ENCODE peak calls at places on chromosomes 4 and X, in nine cellular contexts. One of them, this sample, is unnamed.

GRCh38 chr4:78556655-78557054 is 5.1 kb downstream of the ANXA3 start:
- DNase-seq in GM20000: no peak
- DNase-seq in sigmoid colon: no peak
- DNase-seq in thyroid gland: no peak
- DNase-seq in AG09309: no peak
- DNase-seq in NCI-H2081: no peak
- DNase-seq in endothelial cell of umbilical vein: no peak
- DNase-seq in NCI-H146: no peak
- DNase-seq in AML-193: no peak
- DNase-seq in this sample: no peak

GRCh38 chrX:10697552-10697951 is 77.2 kb upstream of the MID1 start:
- DNase-seq in sigmoid colon: no peak
- DNase-seq in AML-193: no peak
- DNase-seq in AG09309: no peak
- DNase-seq in GM20000: no peak
- DNase-seq in NCI-H146: no peak
- DNase-seq in thyroid gland: no peak
- DNase-seq in endothelial cell of umbilical vein: no peak
- DNase-seq in NCI-H2081: no peak
- DNase-seq in this sample: no peak

GRCh38 chr4:124334119-124334518 is 378.4 kb downstream of the ANKRD50 start:
- DNase-seq in sigmoid colon: no peak
- DNase-seq in GM20000: no peak
- DNase-seq in AML-193: peak
- DNase-seq in NCI-H2081: peak
- DNase-seq in endothelial cell of umbilical vein: peak
- DNase-seq in thyroid gland: peak
- DNase-seq in NCI-H146: peak
- DNase-seq in AG09309: peak
- DNase-seq in this sample: no peak

GRCh38 chr4:5341151-5341925 is 290.1 kb downstream of the STK32B start:
- DNase-seq in AML-193: no peak
- DNase-seq in NCI-H146: no peak
- DNase-seq in NCI-H2081: no peak
- DNase-seq in GM20000: no peak
- DNase-seq in endothelial cell of umbilical vein: no peak
- DNase-seq in sigmoid colon: no peak
- DNase-seq in AG09309: no peak
- DNase-seq in thyroid gland: no peak
- DNase-seq in this sample: no peak

GRCh38 chr4:166838975-166839614 is 395.2 kb downstream of the SPOCK3 start:
- DNase-seq in AML-193: no peak
- DNase-seq in AG09309: no peak
- DNase-seq in NCI-H146: no peak
- DNase-seq in endothelial cell of umbilical vein: no peak
- DNase-seq in thyroid gland: no peak
- DNase-seq in NCI-H2081: no peak
- DNase-seq in sigmoid colon: no peak
- DNase-seq in GM20000: peak
- DNase-seq in this sample: no peak

GRCh38 chrX:54116391-54116790 is 66.7 kb downstream of the FAM120C start:
- DNase-seq in thyroid gland: no peak
- DNase-seq in AG09309: no peak
- DNase-seq in NCI-H146: no peak
- DNase-seq in endothelial cell of umbilical vein: no peak
- DNase-seq in GM20000: no peak
- DNase-seq in NCI-H2081: no peak
- DNase-seq in sigmoid colon: no peak
- DNase-seq in AML-193: no peak
- DNase-seq in this sample: no peak

GRCh38 chr4:113411496-113411938 is 350.0 kb downstream of the CAMK2D start:
- DNase-seq in NCI-H2081: no peak
- DNase-seq in AG09309: peak
- DNase-seq in GM20000: no peak
- DNase-seq in thyroid gland: no peak
- DNase-seq in AML-193: peak
- DNase-seq in sigmoid colon: no peak
- DNase-seq in NCI-H146: no peak
- DNase-seq in endothelial cell of umbilical vein: no peak
- DNase-seq in this sample: no peak

GRCh38 chr4:168451744-168452394 is 28.4 kb downstream of the DDX60L start:
- DNase-seq in NCI-H2081: no peak
- DNase-seq in NCI-H146: no peak
- DNase-seq in sigmoid colon: no peak
- DNase-seq in thyroid gland: no peak
- DNase-seq in AG09309: no peak
- DNase-seq in endothelial cell of umbilical vein: peak
- DNase-seq in GM20000: no peak
- DNase-seq in AML-193: no peak
- DNase-seq in this sample: no peak

GRCh38 chrX:98962996-98963395 is 1447.1 kb downstream of the PCDH19 start:
- DNase-seq in sigmoid colon: no peak
- DNase-seq in AG09309: no peak
- DNase-seq in AML-193: no peak
- DNase-seq in NCI-H146: no peak
- DNase-seq in NCI-H2081: no peak
- DNase-seq in endothelial cell of umbilical vein: no peak
- DNase-seq in GM20000: no peak
- DNase-seq in thyroid gland: no peak
- DNase-seq in this sample: no peak

GRCh38 chrX:31217111-31217510 is 145.3 kb upstream of the FTHL17 start:
- DNase-seq in endothelial cell of umbilical vein: peak
- DNase-seq in NCI-H146: no peak
- DNase-seq in thyroid gland: no peak
- DNase-seq in GM20000: no peak
- DNase-seq in sigmoid colon: no peak
- DNase-seq in AG09309: no peak
- DNase-seq in NCI-H2081: no peak
- DNase-seq in AML-193: no peak
- DNase-seq in this sample: no peak

GRCh38 chrX:15598031-15598430 is 2.7 kb downstream of the ACE2 start:
- DNase-seq in AML-193: no peak
- DNase-seq in GM20000: no peak
- DNase-seq in AG09309: no peak
- DNase-seq in thyroid gland: no peak
- DNase-seq in endothelial cell of umbilical vein: no peak
- DNase-seq in NCI-H2081: no peak
- DNase-seq in NCI-H146: no peak
- DNase-seq in sigmoid colon: no peak
- DNase-seq in this sample: no peak

GRCh38 chrX:96407501-96407900 is 277.1 kb upstream of the DIAPH2 start:
- DNase-seq in GM20000: no peak
- DNase-seq in NCI-H146: no peak
- DNase-seq in endothelial cell of umbilical vein: peak
- DNase-seq in thyroid gland: no peak
- DNase-seq in AG09309: peak
- DNase-seq in AML-193: no peak
- DNase-seq in sigmoid colon: no peak
- DNase-seq in NCI-H2081: no peak
- DNase-seq in this sample: no peak

GRCh38 chrX:40871385-40872082 is 136.2 kb upstream of the MED14 start:
- DNase-seq in GM20000: peak
- DNase-seq in AML-193: no peak
- DNase-seq in NCI-H2081: no peak
- DNase-seq in endothelial cell of umbilical vein: peak
- DNase-seq in NCI-H146: no peak
- DNase-seq in AG09309: no peak
- DNase-seq in sigmoid colon: no peak
- DNase-seq in thyroid gland: no peak
- DNase-seq in this sample: no peak

GRCh38 chr4:924107-925096 is 7.7 kb downstream of the GAK start:
- DNase-seq in NCI-H146: no peak
- DNase-seq in AG09309: no peak
- DNase-seq in endothelial cell of umbilical vein: peak
- DNase-seq in AML-193: no peak
- DNase-seq in thyroid gland: no peak
- DNase-seq in NCI-H2081: no peak
- DNase-seq in sigmoid colon: no peak
- DNase-seq in GM20000: peak
- DNase-seq in this sample: no peak

GRCh38 chr4:42327323-42327722 is 70.0 kb upstream of the SHISA3 start:
- DNase-seq in AML-193: no peak
- DNase-seq in NCI-H146: no peak
- DNase-seq in endothelial cell of umbilical vein: no peak
- DNase-seq in AG09309: no peak
- DNase-seq in NCI-H2081: no peak
- DNase-seq in thyroid gland: no peak
- DNase-seq in GM20000: no peak
- DNase-seq in sigmoid colon: no peak
- DNase-seq in this sample: no peak

GRCh38 chrX:49919617-49920016 is 2.8 kb upstream of the CLCN5 start:
- DNase-seq in AG09309: peak
- DNase-seq in sigmoid colon: peak
- DNase-seq in GM20000: peak
- DNase-seq in NCI-H146: peak
- DNase-seq in NCI-H2081: peak
- DNase-seq in endothelial cell of umbilical vein: peak
- DNase-seq in thyroid gland: peak
- DNase-seq in AML-193: no peak
- DNase-seq in this sample: no peak

GRCh38 chr4:26235500-26235899 is 85.3 kb upstream of the RBPJ start:
- DNase-seq in thyroid gland: no peak
- DNase-seq in GM20000: no peak
- DNase-seq in AG09309: peak
- DNase-seq in AML-193: no peak
- DNase-seq in endothelial cell of umbilical vein: no peak
- DNase-seq in sigmoid colon: peak
- DNase-seq in NCI-H146: no peak
- DNase-seq in NCI-H2081: peak
- DNase-seq in this sample: no peak

GRCh38 chr4:37244583-37245390 is at the start of gene NWD2:
- DNase-seq in AML-193: no peak
- DNase-seq in AG09309: no peak
- DNase-seq in GM20000: peak
- DNase-seq in NCI-H146: no peak
- DNase-seq in thyroid gland: peak
- DNase-seq in endothelial cell of umbilical vein: no peak
- DNase-seq in NCI-H2081: no peak
- DNase-seq in sigmoid colon: no peak
- DNase-seq in this sample: no peak

GRCh38 chr4:67886281-67886680 is 2.5 kb upstream of the TMPRSS11D start:
- DNase-seq in endothelial cell of umbilical vein: peak
- DNase-seq in AML-193: peak
- DNase-seq in thyroid gland: no peak
- DNase-seq in GM20000: no peak
- DNase-seq in sigmoid colon: no peak
- DNase-seq in AG09309: no peak
- DNase-seq in NCI-H146: no peak
- DNase-seq in NCI-H2081: no peak
- DNase-seq in this sample: no peak

GRCh38 chr4:185346975-185347601 is 48.6 kb downstream of the LRP2BP start:
- DNase-seq in AML-193: no peak
- DNase-seq in NCI-H2081: no peak
- DNase-seq in NCI-H146: no peak
- DNase-seq in GM20000: no peak
- DNase-seq in AG09309: no peak
- DNase-seq in sigmoid colon: no peak
- DNase-seq in endothelial cell of umbilical vein: no peak
- DNase-seq in thyroid gland: no peak
- DNase-seq in this sample: no peak

GRCh38 chr4:57037982-57038604 is 59.4 kb downstream of the POLR2B start:
- DNase-seq in sigmoid colon: peak
- DNase-seq in thyroid gland: peak
- DNase-seq in NCI-H2081: peak
- DNase-seq in AML-193: no peak
- DNase-seq in NCI-H146: peak
- DNase-seq in GM20000: peak
- DNase-seq in endothelial cell of umbilical vein: peak
- DNase-seq in AG09309: no peak
- DNase-seq in this sample: no peak

GRCh38 chr4:181752516-181752915 is 490.7 kb upstream of the TENM3 start:
- DNase-seq in endothelial cell of umbilical vein: no peak
- DNase-seq in thyroid gland: no peak
- DNase-seq in AG09309: no peak
- DNase-seq in NCI-H2081: no peak
- DNase-seq in NCI-H146: no peak
- DNase-seq in AML-193: no peak
- DNase-seq in GM20000: no peak
- DNase-seq in sigmoid colon: no peak
- DNase-seq in this sample: no peak

GRCh38 chr4:6953751-6954380 is 44.2 kb downstream of the TBC1D14 start:
- DNase-seq in sigmoid colon: peak
- DNase-seq in thyroid gland: peak
- DNase-seq in NCI-H146: peak
- DNase-seq in GM20000: no peak
- DNase-seq in endothelial cell of umbilical vein: no peak
- DNase-seq in NCI-H2081: no peak
- DNase-seq in AG09309: peak
- DNase-seq in AML-193: no peak
- DNase-seq in this sample: no peak

GRCh38 chr4:184514121-184514988 is 40.0 kb upstream of the IRF2 start:
- DNase-seq in endothelial cell of umbilical vein: peak
- DNase-seq in sigmoid colon: peak
- DNase-seq in thyroid gland: peak
- DNase-seq in NCI-H146: no peak
- DNase-seq in AML-193: peak
- DNase-seq in NCI-H2081: no peak
- DNase-seq in AG09309: peak
- DNase-seq in GM20000: peak
- DNase-seq in this sample: peak

GRCh38 chr4:15182600-15183222 is 180.4 kb downstream of the CPEB2 start:
- DNase-seq in AML-193: no peak
- DNase-seq in endothelial cell of umbilical vein: peak
- DNase-seq in GM20000: no peak
- DNase-seq in AG09309: no peak
- DNase-seq in NCI-H146: no peak
- DNase-seq in thyroid gland: no peak
- DNase-seq in NCI-H2081: no peak
- DNase-seq in sigmoid colon: no peak
- DNase-seq in this sample: peak

GRCh38 chr4:85084371-85085170 is 118.1 kb upstream of the WDFY3 start:
- DNase-seq in AML-193: peak
- DNase-seq in NCI-H146: peak
- DNase-seq in endothelial cell of umbilical vein: peak
- DNase-seq in AG09309: peak
- DNase-seq in thyroid gland: no peak
- DNase-seq in GM20000: peak
- DNase-seq in NCI-H2081: peak
- DNase-seq in sigmoid colon: no peak
- DNase-seq in this sample: no peak

GRCh38 chr4:142331646-142332045 is 514.5 kb downstream of the INPP4B start:
- DNase-seq in thyroid gland: no peak
- DNase-seq in sigmoid colon: no peak
- DNase-seq in GM20000: no peak
- DNase-seq in NCI-H146: no peak
- DNase-seq in AG09309: peak
- DNase-seq in endothelial cell of umbilical vein: no peak
- DNase-seq in NCI-H2081: no peak
- DNase-seq in AML-193: no peak
- DNase-seq in this sample: no peak

GRCh38 chrX:17414839-17415238 is 39.8 kb downstream of the NHS start:
- DNase-seq in NCI-H146: no peak
- DNase-seq in thyroid gland: no peak
- DNase-seq in sigmoid colon: no peak
- DNase-seq in AML-193: no peak
- DNase-seq in GM20000: no peak
- DNase-seq in endothelial cell of umbilical vein: no peak
- DNase-seq in AG09309: no peak
- DNase-seq in NCI-H2081: no peak
- DNase-seq in this sample: no peak

GRCh38 chrX:110671068-110671803 is 124.4 kb downstream of the CHRDL1 start:
- DNase-seq in NCI-H146: no peak
- DNase-seq in NCI-H2081: no peak
- DNase-seq in GM20000: no peak
- DNase-seq in endothelial cell of umbilical vein: no peak
- DNase-seq in thyroid gland: no peak
- DNase-seq in AG09309: no peak
- DNase-seq in sigmoid colon: no peak
- DNase-seq in AML-193: no peak
- DNase-seq in this sample: no peak

GRCh38 chr4:48653217-48654014 is 126.7 kb downstream of the FRYL start:
- DNase-seq in GM20000: no peak
- DNase-seq in AG09309: peak
- DNase-seq in thyroid gland: no peak
- DNase-seq in NCI-H146: no peak
- DNase-seq in NCI-H2081: no peak
- DNase-seq in endothelial cell of umbilical vein: no peak
- DNase-seq in AML-193: no peak
- DNase-seq in sigmoid colon: peak
- DNase-seq in this sample: no peak

GRCh38 chr4:69830529-69831269 is 29.2 kb downstream of the SULT1E1 start:
- DNase-seq in AML-193: peak
- DNase-seq in NCI-H2081: peak
- DNase-seq in sigmoid colon: no peak
- DNase-seq in thyroid gland: no peak
- DNase-seq in GM20000: no peak
- DNase-seq in endothelial cell of umbilical vein: peak
- DNase-seq in NCI-H146: peak
- DNase-seq in AG09309: no peak
- DNase-seq in this sample: no peak

This sample was measured in esophagus muscularis mucosa.